ENCODE peak calls at places on chromosome 5, in ten cellular contexts. One of them, this sample, is unnamed.

GRCh38 chr5:115850771-115851416 is 9.2 kb downstream of the AP3S1 start:
- DNase-seq in neural progenitor cell: no peak
- DNase-seq in lower lobe of right lung: no peak
- DNase-seq in Calu3: no peak
- DNase-seq in CD4-positive, alpha-beta T cell: no peak
- DNase-seq in tibial artery: no peak
- DNase-seq in hepatocyte: no peak
- DNase-seq in AG09309: no peak
- DNase-seq in neural crest cell: no peak
- DNase-seq in cardiac fibroblast: peak
- DNase-seq in this sample: no peak

GRCh38 chr5:74865293-74865798 is 841 bp downstream of the FAM169A start:
- DNase-seq in neural progenitor cell: no peak
- DNase-seq in lower lobe of right lung: no peak
- DNase-seq in Calu3: no peak
- DNase-seq in CD4-positive, alpha-beta T cell: no peak
- DNase-seq in tibial artery: no peak
- DNase-seq in hepatocyte: peak
- DNase-seq in AG09309: no peak
- DNase-seq in neural crest cell: no peak
- DNase-seq in cardiac fibroblast: no peak
- DNase-seq in this sample: no peak

GRCh38 chr5:100444961-100445360 is 90.2 kb upstream of the FAM174A start:
- DNase-seq in neural progenitor cell: no peak
- DNase-seq in lower lobe of right lung: no peak
- DNase-seq in Calu3: no peak
- DNase-seq in CD4-positive, alpha-beta T cell: no peak
- DNase-seq in tibial artery: no peak
- DNase-seq in hepatocyte: no peak
- DNase-seq in AG09309: no peak
- DNase-seq in neural crest cell: no peak
- DNase-seq in cardiac fibroblast: peak
- DNase-seq in this sample: no peak

GRCh38 chr5:135020111-135020895 is 13.7 kb downstream of the PITX1 start:
- DNase-seq in neural progenitor cell: no peak
- DNase-seq in lower lobe of right lung: peak
- DNase-seq in Calu3: no peak
- DNase-seq in CD4-positive, alpha-beta T cell: no peak
- DNase-seq in tibial artery: peak
- DNase-seq in hepatocyte: no peak
- DNase-seq in AG09309: no peak
- DNase-seq in neural crest cell: no peak
- DNase-seq in cardiac fibroblast: no peak
- DNase-seq in this sample: peak

GRCh38 chr5:150080696-150081435 is 5.5 kb downstream of the CSF1R start:
- DNase-seq in neural progenitor cell: no peak
- DNase-seq in lower lobe of right lung: no peak
- DNase-seq in Calu3: no peak
- DNase-seq in CD4-positive, alpha-beta T cell: no peak
- DNase-seq in tibial artery: no peak
- DNase-seq in hepatocyte: no peak
- DNase-seq in AG09309: no peak
- DNase-seq in neural crest cell: no peak
- DNase-seq in cardiac fibroblast: no peak
- DNase-seq in this sample: no peak

GRCh38 chr5:100902406-100903035 is 561 bp downstream of the ST8SIA4 start:
- DNase-seq in neural progenitor cell: peak
- DNase-seq in lower lobe of right lung: no peak
- DNase-seq in Calu3: no peak
- DNase-seq in CD4-positive, alpha-beta T cell: no peak
- DNase-seq in tibial artery: no peak
- DNase-seq in hepatocyte: peak
- DNase-seq in AG09309: no peak
- DNase-seq in neural crest cell: no peak
- DNase-seq in cardiac fibroblast: peak
- DNase-seq in this sample: peak

GRCh38 chr5:176389114-176389768 is 690 bp downstream of the HIGD2A start:
- DNase-seq in neural progenitor cell: no peak
- DNase-seq in lower lobe of right lung: no peak
- DNase-seq in Calu3: no peak
- DNase-seq in CD4-positive, alpha-beta T cell: no peak
- DNase-seq in tibial artery: no peak
- DNase-seq in hepatocyte: no peak
- DNase-seq in AG09309: no peak
- DNase-seq in neural crest cell: no peak
- DNase-seq in cardiac fibroblast: no peak
- DNase-seq in this sample: no peak

GRCh38 chr5:178551059-178551458 is 39.1 kb downstream of the COL23A1 start:
- DNase-seq in neural progenitor cell: no peak
- DNase-seq in lower lobe of right lung: no peak
- DNase-seq in Calu3: no peak
- DNase-seq in CD4-positive, alpha-beta T cell: no peak
- DNase-seq in tibial artery: no peak
- DNase-seq in hepatocyte: no peak
- DNase-seq in AG09309: no peak
- DNase-seq in neural crest cell: no peak
- DNase-seq in cardiac fibroblast: peak
- DNase-seq in this sample: no peak

GRCh38 chr5:128536861-128537305 is 1.2 kb downstream of the FBN2 start:
- DNase-seq in neural progenitor cell: peak
- DNase-seq in lower lobe of right lung: no peak
- DNase-seq in Calu3: no peak
- DNase-seq in CD4-positive, alpha-beta T cell: no peak
- DNase-seq in tibial artery: no peak
- DNase-seq in hepatocyte: peak
- DNase-seq in AG09309: no peak
- DNase-seq in neural crest cell: no peak
- DNase-seq in cardiac fibroblast: peak
- DNase-seq in this sample: no peak

GRCh38 chr5:1037123-1037670 is 28.6 kb downstream of the NKD2 start:
- DNase-seq in neural progenitor cell: no peak
- DNase-seq in lower lobe of right lung: peak
- DNase-seq in Calu3: no peak
- DNase-seq in CD4-positive, alpha-beta T cell: no peak
- DNase-seq in tibial artery: no peak
- DNase-seq in hepatocyte: no peak
- DNase-seq in AG09309: no peak
- DNase-seq in neural crest cell: no peak
- DNase-seq in cardiac fibroblast: no peak
- DNase-seq in this sample: no peak

GRCh38 chr5:150299571-150300327 is 3.0 kb downstream of the ARSI start:
- DNase-seq in neural progenitor cell: no peak
- DNase-seq in lower lobe of right lung: no peak
- DNase-seq in Calu3: no peak
- DNase-seq in CD4-positive, alpha-beta T cell: no peak
- DNase-seq in tibial artery: no peak
- DNase-seq in hepatocyte: no peak
- DNase-seq in AG09309: peak
- DNase-seq in neural crest cell: no peak
- DNase-seq in cardiac fibroblast: no peak
- DNase-seq in this sample: no peak

GRCh38 chr5:79567926-79568549 is 44.2 kb upstream of the TENT2 start:
- DNase-seq in neural progenitor cell: peak
- DNase-seq in lower lobe of right lung: no peak
- DNase-seq in Calu3: no peak
- DNase-seq in CD4-positive, alpha-beta T cell: no peak
- DNase-seq in tibial artery: no peak
- DNase-seq in hepatocyte: no peak
- DNase-seq in AG09309: no peak
- DNase-seq in neural crest cell: no peak
- DNase-seq in cardiac fibroblast: peak
- DNase-seq in this sample: no peak

GRCh38 chr5:76851713-76852369 is 2.0 kb downstream of the S100Z start:
- DNase-seq in neural progenitor cell: no peak
- DNase-seq in lower lobe of right lung: no peak
- DNase-seq in Calu3: no peak
- DNase-seq in CD4-positive, alpha-beta T cell: no peak
- DNase-seq in tibial artery: no peak
- DNase-seq in hepatocyte: no peak
- DNase-seq in AG09309: no peak
- DNase-seq in neural crest cell: no peak
- DNase-seq in cardiac fibroblast: no peak
- DNase-seq in this sample: no peak

GRCh38 chr5:141510160-141510559 is 21.3 kb downstream of the PCDHGC5 start:
- DNase-seq in neural progenitor cell: no peak
- DNase-seq in lower lobe of right lung: no peak
- DNase-seq in Calu3: no peak
- DNase-seq in CD4-positive, alpha-beta T cell: no peak
- DNase-seq in tibial artery: no peak
- DNase-seq in hepatocyte: no peak
- DNase-seq in AG09309: no peak
- DNase-seq in neural crest cell: no peak
- DNase-seq in cardiac fibroblast: no peak
- DNase-seq in this sample: no peak

GRCh38 chr5:141369994-141370848 is at the start of gene PCDHGB3:
- DNase-seq in neural progenitor cell: no peak
- DNase-seq in lower lobe of right lung: no peak
- DNase-seq in Calu3: peak
- DNase-seq in CD4-positive, alpha-beta T cell: peak
- DNase-seq in tibial artery: no peak
- DNase-seq in hepatocyte: no peak
- DNase-seq in AG09309: no peak
- DNase-seq in neural crest cell: no peak
- DNase-seq in cardiac fibroblast: peak
- DNase-seq in this sample: no peak

GRCh38 chr5:41368158-41368557 is 142.2 kb downstream of the PLCXD3 start:
- DNase-seq in neural progenitor cell: no peak
- DNase-seq in lower lobe of right lung: no peak
- DNase-seq in Calu3: no peak
- DNase-seq in CD4-positive, alpha-beta T cell: no peak
- DNase-seq in tibial artery: no peak
- DNase-seq in hepatocyte: no peak
- DNase-seq in AG09309: no peak
- DNase-seq in neural crest cell: no peak
- DNase-seq in cardiac fibroblast: peak
- DNase-seq in this sample: no peak

GRCh38 chr5:7683753-7684152 is 167.2 kb downstream of the CFAP90 start:
- DNase-seq in neural progenitor cell: no peak
- DNase-seq in lower lobe of right lung: no peak
- DNase-seq in Calu3: no peak
- DNase-seq in CD4-positive, alpha-beta T cell: no peak
- DNase-seq in tibial artery: no peak
- DNase-seq in hepatocyte: no peak
- DNase-seq in AG09309: no peak
- DNase-seq in neural crest cell: no peak
- DNase-seq in cardiac fibroblast: no peak
- DNase-seq in this sample: no peak

GRCh38 chr5:17213938-17214337 is 3.5 kb upstream of the BASP1 start:
- DNase-seq in neural progenitor cell: no peak
- DNase-seq in lower lobe of right lung: no peak
- DNase-seq in Calu3: no peak
- DNase-seq in CD4-positive, alpha-beta T cell: no peak
- DNase-seq in tibial artery: no peak
- DNase-seq in hepatocyte: no peak
- DNase-seq in AG09309: no peak
- DNase-seq in neural crest cell: no peak
- DNase-seq in cardiac fibroblast: no peak
- DNase-seq in this sample: no peak

DNA sequence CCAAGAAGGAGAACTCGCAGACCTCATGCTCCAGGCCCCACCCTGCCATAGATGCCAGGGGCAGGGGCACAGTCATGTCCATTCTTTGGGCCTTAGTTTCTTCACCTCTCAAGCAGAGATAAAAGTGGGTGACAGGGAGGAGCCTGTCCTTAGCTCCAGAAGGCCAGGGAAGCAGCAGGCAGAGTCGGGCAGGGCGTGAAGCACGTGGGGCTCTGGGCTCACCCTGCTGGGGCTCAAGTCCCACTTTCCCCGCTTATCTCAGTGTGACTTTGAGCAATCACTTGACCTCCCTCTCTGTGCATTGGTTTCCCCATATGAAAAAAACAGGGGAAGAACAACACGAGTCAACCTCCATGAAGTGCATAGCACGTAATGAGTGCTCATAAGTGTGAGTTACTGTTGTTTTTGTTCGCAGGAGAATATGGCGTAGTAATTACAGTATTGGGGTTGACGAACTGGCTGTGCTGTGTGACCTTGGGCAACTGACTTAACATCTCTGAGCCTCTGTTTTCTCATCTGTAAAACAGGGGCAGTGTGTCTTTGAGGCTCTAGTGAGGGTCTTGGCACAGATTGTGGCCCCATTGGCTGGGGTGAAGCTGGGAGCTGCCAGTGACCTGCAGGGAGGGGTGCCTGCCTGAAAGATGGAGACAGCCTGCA is 39.9 kb upstream of the HAND1 start:
- DNase-seq in neural progenitor cell: no peak
- DNase-seq in lower lobe of right lung: no peak
- DNase-seq in Calu3: no peak
- DNase-seq in CD4-positive, alpha-beta T cell: no peak
- DNase-seq in tibial artery: peak
- DNase-seq in hepatocyte: no peak
- DNase-seq in AG09309: no peak
- DNase-seq in neural crest cell: no peak
- DNase-seq in cardiac fibroblast: no peak
- DNase-seq in this sample: no peak
- TF ChIP-seq CTCF in neural progenitor cell: no peak
- TF ChIP-seq CTCF in lower lobe of right lung: no peak
- TF ChIP-seq CTCF in Calu3: no peak
- TF ChIP-seq CTCF in CD4-positive, alpha-beta T cell: no peak
- TF ChIP-seq CTCF in tibial artery: no peak
- TF ChIP-seq CTCF in hepatocyte: no peak
- TF ChIP-seq CTCF in AG09309: no peak
- TF ChIP-seq CTCF in neural crest cell: no peak
- TF ChIP-seq CTCF in cardiac fibroblast: no peak
- TF ChIP-seq CTCF in this sample: no peak

GRCh38 chr5:103203226-103203625 is 55.3 kb upstream of the MACIR start:
- DNase-seq in neural progenitor cell: no peak
- DNase-seq in lower lobe of right lung: no peak
- DNase-seq in Calu3: no peak
- DNase-seq in CD4-positive, alpha-beta T cell: no peak
- DNase-seq in tibial artery: no peak
- DNase-seq in hepatocyte: no peak
- DNase-seq in AG09309: no peak
- DNase-seq in neural crest cell: no peak
- DNase-seq in cardiac fibroblast: no peak
- DNase-seq in this sample: no peak
- TF ChIP-seq CTCF in neural progenitor cell: no peak
- TF ChIP-seq CTCF in lower lobe of right lung: no peak
- TF ChIP-seq CTCF in Calu3: no peak
- TF ChIP-seq CTCF in CD4-positive, alpha-beta T cell: no peak
- TF ChIP-seq CTCF in tibial artery: no peak
- TF ChIP-seq CTCF in hepatocyte: no peak
- TF ChIP-seq CTCF in AG09309: no peak
- TF ChIP-seq CTCF in neural crest cell: no peak
- TF ChIP-seq CTCF in cardiac fibroblast: no peak
- TF ChIP-seq CTCF in this sample: no peak

GRCh38 chr5:102932781-102933180 is 177.7 kb downstream of the PAM start:
- DNase-seq in neural progenitor cell: no peak
- DNase-seq in lower lobe of right lung: no peak
- DNase-seq in Calu3: no peak
- DNase-seq in CD4-positive, alpha-beta T cell: no peak
- DNase-seq in tibial artery: no peak
- DNase-seq in hepatocyte: no peak
- DNase-seq in AG09309: no peak
- DNase-seq in neural crest cell: no peak
- DNase-seq in cardiac fibroblast: no peak
- DNase-seq in this sample: no peak
- TF ChIP-seq CTCF in neural progenitor cell: no peak
- TF ChIP-seq CTCF in lower lobe of right lung: no peak
- TF ChIP-seq CTCF in Calu3: no peak
- TF ChIP-seq CTCF in CD4-positive, alpha-beta T cell: no peak
- TF ChIP-seq CTCF in tibial artery: no peak
- TF ChIP-seq CTCF in hepatocyte: no peak
- TF ChIP-seq CTCF in AG09309: no peak
- TF ChIP-seq CTCF in neural crest cell: no peak
- TF ChIP-seq CTCF in cardiac fibroblast: no peak
- TF ChIP-seq CTCF in this sample: no peak

GRCh38 chr5:111820072-111820471 is 63.1 kb upstream of the NREP start:
- DNase-seq in neural progenitor cell: peak
- DNase-seq in lower lobe of right lung: no peak
- DNase-seq in Calu3: no peak
- DNase-seq in CD4-positive, alpha-beta T cell: no peak
- DNase-seq in tibial artery: no peak
- DNase-seq in hepatocyte: peak
- DNase-seq in AG09309: no peak
- DNase-seq in neural crest cell: no peak
- DNase-seq in cardiac fibroblast: peak
- DNase-seq in this sample: no peak
- TF ChIP-seq CTCF in neural progenitor cell: peak
- TF ChIP-seq CTCF in lower lobe of right lung: no peak
- TF ChIP-seq CTCF in Calu3: no peak
- TF ChIP-seq CTCF in CD4-positive, alpha-beta T cell: no peak
- TF ChIP-seq CTCF in tibial artery: no peak
- TF ChIP-seq CTCF in hepatocyte: peak
- TF ChIP-seq CTCF in AG09309: no peak
- TF ChIP-seq CTCF in neural crest cell: no peak
- TF ChIP-seq CTCF in cardiac fibroblast: no peak
- TF ChIP-seq CTCF in this sample: no peak

This sample was measured in natural killer cell.